ENCODE peak calls at places on chromosomes 4 and X, in nine cellular contexts. M, N, J, W, F, R, X, E and Q are unnamed samples. For H3K4me1, the result is how much of the 10 kb centered on the place peaks cover.

GRCh38 chr4:2745981-2746806 is 9.9 kb downstream of the TNIP2 start:
- DNase-seq in W (no peak), R (peak), F (peak), N (no peak), E (no peak), J (no peak), X (peak), M (peak), Q (peak)

GRCh38 chrX:30955687-30956086 is 66.6 kb upstream of the TAB3 start:
- DNase-seq in R (peak), F (no peak), X (no peak), W (no peak), E (no peak), M (no peak), N (no peak), J (no peak), Q (no peak)

GRCh38 chrX:29478336-29479069 is 736.9 kb upstream of the MAGEB2 start:
- DNase-seq in F (peak), W (no peak), N (peak), J (no peak), X (peak), E (peak), M (no peak), R (peak), Q (peak)

GRCh38 chr4:173370130-173370476 is 651 bp upstream of the SAP30 start:
- DNase-seq in E (no peak), X (no peak), F (peak), J (peak), N (no peak), M (peak), W (peak), R (peak), Q (no peak)

GRCh38 chrX:109656774-109657173 is 31.8 kb upstream of the KCNE5 start:
- DNase-seq in M (no peak), R (no peak), E (no peak), W (no peak), J (no peak), X (no peak), F (no peak), N (no peak), Q (peak)

GRCh38 chrX:38347136-38347535 is 5.3 kb upstream of the OTC start:
- DNase-seq in N (no peak), R (no peak), W (no peak), X (peak), M (no peak), E (peak), J (no peak), F (peak), Q (no peak)

GRCh38 chr4:7307391-7308099 is 115.2 kb downstream of the SORCS2 start:
- DNase-seq in E (no peak), R (no peak), W (no peak), J (no peak), F (peak), X (no peak), M (no peak), N (no peak), Q (no peak)

GRCh38 chr4:123649644-123650356 is 253.2 kb downstream of the SPRY1 start:
- DNase-seq in W (peak), N (peak), X (peak), J (peak), R (peak), E (no peak), M (no peak), F (peak), Q (peak)

GRCh38 chrX:18974993-18975392 is 8.9 kb downstream of the PHKA2 start:
- DNase-seq in J (no peak), N (no peak), E (no peak), R (no peak), M (no peak), W (no peak), F (no peak), X (no peak), Q (no peak)

GRCh38 chrX:119989905-119990408 is 46.4 kb upstream of the NKAP start:
- DNase-seq in J (peak), R (no peak), M (no peak), W (no peak), X (no peak), N (peak), F (no peak), E (peak), Q (no peak)

GRCh38 chr4:169660929-169661328 is 40.6 kb downstream of the CLCN3 start:
- DNase-seq in X (no peak), W (no peak), J (no peak), M (no peak), R (no peak), F (no peak), N (no peak), E (no peak), Q (no peak)
- H3K4me3 ChIP-seq in X (peak), W (peak), J (peak), M (no peak), R (no peak), F (peak), N (peak), E (peak), Q (peak)

GRCh38 chrX:148609766-148610698 is 109.6 kb downstream of the AFF2 start:
- DNase-seq in J (no peak), N (peak), W (no peak), R (no peak), X (no peak), F (no peak), M (no peak), E (peak), Q (no peak)

GRCh38 chrX:148612431-148612830 is 112.0 kb downstream of the AFF2 start:
- DNase-seq in F (no peak), E (no peak), N (no peak), W (no peak), X (no peak), M (no peak), R (no peak), J (no peak), Q (no peak)

DNA sequence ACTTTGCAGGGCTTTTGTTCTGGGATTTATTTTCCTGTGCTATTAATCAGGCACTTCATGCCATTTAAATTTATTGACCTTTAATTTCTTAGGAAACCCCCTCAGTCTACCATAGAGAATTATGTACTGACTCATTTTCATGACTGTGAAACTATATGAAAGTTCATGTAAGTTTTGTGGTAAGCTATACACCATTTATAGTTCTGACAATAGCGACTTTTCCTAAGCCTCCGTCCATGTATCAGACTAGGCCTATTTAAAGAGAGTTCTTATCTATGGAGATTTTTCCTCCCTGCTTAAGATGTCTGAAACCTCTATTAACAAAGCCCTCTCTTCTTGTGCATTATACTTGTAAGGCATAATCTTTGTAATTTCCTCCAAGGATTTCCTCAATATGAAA is 111.6 kb downstream of the AFF2 start:
- DNase-seq in E (no peak), F (no peak), J (no peak), W (no peak), M (no peak), R (no peak), X (no peak), N (no peak), Q (no peak)
- H3K4me1 ChIP-seq in E (under half), F (under half), J (under half), W (under half), M (under half), R (under half), X (under half), N (under half), Q (under half)

DNA sequence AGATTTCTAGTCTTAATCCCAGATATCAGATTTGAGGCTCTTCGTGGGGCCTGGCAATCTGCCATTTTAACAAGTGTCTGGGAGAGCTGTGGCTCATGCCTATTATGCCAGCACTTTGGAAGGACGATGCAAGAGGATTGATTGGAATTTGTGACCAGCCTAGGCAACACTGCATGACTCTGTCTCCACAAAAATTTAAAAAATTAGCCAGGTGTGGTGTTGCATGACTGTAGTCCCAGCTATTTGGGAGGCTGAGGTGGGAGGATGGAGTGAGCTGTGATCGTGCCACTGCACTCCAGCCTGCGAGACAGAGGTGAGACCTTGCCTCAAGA is 19.6 kb upstream of the YTHDC1 start:
- DNase-seq in F (no peak), N (no peak), M (no peak), R (no peak), J (no peak), E (no peak), W (no peak), X (no peak), Q (no peak)
- H3K4me3 ChIP-seq in F (no peak), N (peak), M (no peak), R (no peak), J (no peak), E (no peak), W (no peak), X (peak), Q (no peak)

GRCh38 chr4:53012738-53013137 is 150.6 kb downstream of the RASL11B start:
- DNase-seq in F (no peak), N (no peak), J (no peak), X (peak), M (no peak), E (no peak), W (no peak), R (no peak), Q (peak)

GRCh38 chr4:53014881-53015280 is 152.8 kb downstream of the RASL11B start:
- DNase-seq in M (no peak), W (no peak), E (no peak), J (no peak), X (peak), N (no peak), R (no peak), F (no peak), Q (no peak)

GRCh38 chr4:53015681-53016080 is 153.6 kb downstream of the RASL11B start:
- DNase-seq in M (no peak), W (no peak), N (peak), F (peak), E (peak), J (no peak), R (no peak), X (peak), Q (peak)

GRCh38 chr4:53014368-53014767 is 152.3 kb downstream of the RASL11B start:
- DNase-seq in W (no peak), E (no peak), M (no peak), J (no peak), N (no peak), X (no peak), F (no peak), R (no peak), Q (no peak)

GRCh38 chr4:53013873-53014272 is 151.8 kb downstream of the RASL11B start:
- DNase-seq in M (no peak), R (no peak), F (no peak), N (no peak), J (no peak), E (no peak), X (no peak), W (no peak), Q (no peak)
- H3K4me1 ChIP-seq in M (under half), R (under half), F (under half), N (under half), J (under half), E (half or more), X (half or more), W (under half), Q (under half)

DNA sequence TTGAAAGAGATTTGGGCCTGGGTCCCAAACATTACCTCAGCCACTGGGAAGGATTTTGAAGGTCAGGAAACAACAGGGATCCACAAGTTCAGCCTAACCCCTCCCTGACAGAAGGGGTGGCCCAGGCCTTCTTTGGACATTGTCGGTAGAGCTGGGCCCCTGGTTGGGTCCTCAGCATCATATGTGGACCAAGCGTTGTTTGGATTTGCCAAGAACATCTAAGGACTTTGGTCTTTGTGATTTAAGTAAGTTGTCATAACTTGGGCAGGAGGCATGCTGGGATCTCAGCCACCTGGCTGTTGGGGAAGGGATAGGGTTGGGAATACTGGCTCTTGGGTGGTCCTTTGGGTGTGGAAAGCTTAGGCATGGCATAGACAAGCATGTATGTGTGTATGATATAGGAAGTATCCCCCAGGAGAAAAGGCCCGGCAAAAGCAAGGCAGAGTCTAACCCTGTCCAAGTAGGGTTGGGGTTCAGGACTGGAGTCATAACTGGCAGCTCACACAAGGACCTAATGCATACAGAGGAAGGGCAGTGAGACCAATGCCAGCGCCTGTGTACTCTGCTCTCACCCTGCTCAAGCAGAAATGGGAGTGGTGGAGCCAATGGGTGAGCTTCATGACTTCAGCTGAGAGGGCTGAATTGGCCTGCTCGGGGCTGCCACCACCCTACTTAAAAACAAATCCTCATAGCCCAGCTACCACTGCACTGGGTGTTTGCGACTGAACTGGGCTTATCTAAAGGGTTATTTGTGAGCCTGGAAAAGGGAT is 102.8 kb downstream of the RTL5 start:
- DNase-seq in F (no peak), R (no peak), W (no peak), N (peak), X (no peak), J (no peak), M (no peak), E (no peak), Q (no peak)
- H3K4me3 ChIP-seq in F (no peak), R (no peak), W (no peak), N (no peak), X (peak), J (no peak), M (no peak), E (no peak), Q (no peak)

DNA sequence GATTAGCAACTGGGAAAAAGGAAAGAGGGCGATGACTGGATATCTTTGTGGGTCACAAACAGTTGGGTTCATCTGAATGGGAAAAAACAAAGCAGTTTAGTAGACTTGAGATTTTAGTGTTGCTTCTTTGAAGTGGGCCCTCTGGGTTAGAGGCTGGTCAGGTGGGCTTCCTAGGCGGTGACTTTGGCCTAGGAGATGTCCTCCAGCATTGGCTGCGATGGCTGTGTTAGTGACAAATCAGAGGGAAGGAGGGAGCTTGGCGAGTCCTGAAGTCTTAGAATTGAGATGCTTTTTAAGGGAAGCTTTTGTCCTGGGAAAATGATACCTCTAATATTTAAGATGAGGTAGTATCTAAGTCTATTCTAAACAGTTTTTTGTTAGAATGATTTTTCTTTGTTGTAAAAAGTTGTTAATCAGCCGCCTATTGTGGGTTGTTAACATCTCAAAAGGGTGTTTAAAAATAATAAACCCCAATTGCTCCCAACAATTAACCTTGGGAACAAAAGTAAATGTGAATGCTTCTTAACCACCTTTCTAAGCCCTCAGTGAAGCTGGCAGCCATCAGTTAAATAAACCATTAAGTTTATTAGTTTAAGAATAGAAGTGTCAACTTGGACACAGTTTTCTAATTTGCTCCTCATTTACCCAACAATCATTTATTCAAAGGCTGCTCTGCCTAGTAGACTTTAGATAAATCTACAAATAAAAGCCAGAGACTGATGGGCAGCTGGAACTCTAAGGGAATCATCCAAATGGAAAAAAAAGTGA is 31.7 kb downstream of the DLG3 start:
- DNase-seq in X (no peak), N (peak), F (no peak), R (no peak), W (no peak), M (no peak), J (no peak), E (no peak), Q (no peak)
- H3K4me1 ChIP-seq in X (under half), N (under half), F (under half), R (under half), W (under half), M (under half), J (under half), E (under half), Q (under half)

GRCh38 chr4:56654238-56654632 is 26.9 kb downstream of the HOPX start:
- DNase-seq in N (no peak), E (no peak), X (no peak), J (peak), F (no peak), R (no peak), M (no peak), W (no peak), Q (no peak)

GRCh38 chr4:56656346-56656643 is 24.8 kb downstream of the HOPX start:
- DNase-seq in J (no peak), N (peak), R (peak), W (no peak), E (no peak), X (no peak), M (no peak), F (peak), Q (no peak)

GRCh38 chr4:56655627-56656345 is 25.3 kb downstream of the HOPX start:
- DNase-seq in N (no peak), F (no peak), M (no peak), W (peak), J (no peak), R (peak), E (peak), X (peak), Q (no peak)

GRCh38 chr4:56653461-56654237 is 27.4 kb downstream of the HOPX start:
- DNase-seq in M (no peak), W (no peak), N (no peak), X (no peak), E (no peak), J (no peak), F (no peak), R (no peak), Q (no peak)

GRCh38 chr4:56655209-56655626 is 25.9 kb downstream of the HOPX start:
- DNase-seq in R (peak), X (peak), M (no peak), W (no peak), J (no peak), E (peak), N (peak), F (peak), Q (no peak)
- H3K4me3 ChIP-seq in R (peak), X (peak), M (peak), W (peak), J (peak), E (peak), N (peak), F (peak), Q (peak)

DNA sequence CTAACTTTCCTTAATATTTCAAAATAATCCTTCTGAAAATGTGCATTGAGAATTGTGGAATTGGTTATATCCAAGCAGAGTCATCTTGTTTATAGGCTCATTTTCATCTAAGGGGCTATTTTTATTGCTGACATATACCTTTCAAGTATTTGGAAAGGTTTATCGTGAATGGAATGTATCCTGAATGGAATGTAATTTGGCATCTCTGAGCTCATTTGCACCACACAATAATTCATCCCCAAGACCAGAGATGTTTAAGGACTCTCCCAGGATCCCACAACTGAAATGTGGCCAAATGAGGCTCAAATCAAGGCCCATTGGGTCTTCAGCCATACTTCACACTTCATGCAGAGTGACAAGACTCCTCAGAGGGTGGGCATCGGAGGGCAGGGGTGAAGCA is 7.5 kb upstream of the SETD7 start:
- DNase-seq in W (no peak), J (no peak), X (no peak), F (no peak), N (no peak), R (no peak), E (no peak), M (no peak), Q (no peak)
- H3K4me1 ChIP-seq in W (under half), J (under half), X (under half), F (under half), N (under half), R (under half), E (under half), M (under half), Q (under half)